ENCODE peak calls at places on chromosomes 16 and 17, in ten cellular contexts. Z, H, V, B, I, O, Q, P, W and X are unnamed samples.

GRCh38 chr16:71537643-71538042 is 11.4 kb downstream of the CHST4 start:
- DNase-seq in Z (no peak), H (peak; percentile 29), V (peak; percentile 66), B (no peak), I (peak; percentile 44), O (peak; percentile 41), Q (no peak), P (no peak), W (no peak), X (peak; percentile 66)

GRCh38 chr16:1908081-1908633 is 10.1 kb downstream of the HS3ST6 start:
- DNase-seq in Z (no peak), H (no peak), V (no peak), B (no peak), I (no peak), O (no peak), Q (no peak), P (no peak), W (no peak), X (no peak)

GRCh38 chr16:86913886-86914285 is 335.5 kb downstream of the FOXL1 start:
- DNase-seq in Z (no peak), H (no peak), V (no peak), B (no peak), I (no peak), O (no peak), Q (no peak), P (no peak), W (no peak), X (no peak)

GRCh38 chr17:71709974-71710373 is 410.8 kb upstream of the SOX9 start:
- DNase-seq in Z (no peak), H (no peak), V (no peak), B (no peak), I (no peak), O (peak; percentile 26), Q (no peak), P (no peak), W (no peak), X (no peak)

GRCh38 chr16:67163903-67164558 is 514 bp upstream of the HSF4 start:
- DNase-seq in Z (no peak), H (no peak), V (no peak), B (no peak), I (no peak), O (no peak), Q (peak; percentile 89), P (no peak), W (peak; percentile 76), X (no peak)

GRCh38 chr17:27570578-27570914 is 60.4 kb upstream of the LGALS9 start:
- DNase-seq in Z (no peak), H (no peak), V (no peak), B (no peak), I (no peak), O (no peak), Q (no peak), P (no peak), W (no peak), X (no peak)

GRCh38 chr16:57265850-57266530 is 18.5 kb downstream of the PLLP start:
- DNase-seq in Z (no peak), H (peak; percentile 93), V (no peak), B (peak; percentile 50), I (no peak), O (no peak), Q (peak; percentile 90), P (no peak), W (peak; percentile 43), X (peak; percentile 72)

GRCh38 chr16:28623172-28623711 is 13.4 kb upstream of the SULT1A1 start:
- DNase-seq in Z (no peak), H (no peak), V (no peak), B (no peak), I (peak; percentile 60), O (no peak), Q (peak; percentile 80), P (no peak), W (peak; percentile 54), X (no peak)

GRCh38 chr17:78359216-78359935 is 501 bp downstream of the SOCS3 start:
- DNase-seq in Z (no peak), H (no peak), V (no peak), B (no peak), I (no peak), O (no peak), Q (peak; percentile 91), P (no peak), W (no peak), X (peak; percentile 69)

GRCh38 chr16:9909072-9909471 is 273.2 kb downstream of the GRIN2A start:
- DNase-seq in Z (no peak), H (no peak), V (no peak), B (no peak), I (no peak), O (no peak), Q (no peak), P (no peak), W (no peak), X (no peak)

GRCh38 chr17:81867952-81868673 is 3.0 kb downstream of the ARHGDIA start:
- DNase-seq in Z (no peak), H (no peak), V (no peak), B (no peak), I (no peak), O (no peak), Q (no peak), P (no peak), W (peak; percentile 44), X (no peak)

DNA sequence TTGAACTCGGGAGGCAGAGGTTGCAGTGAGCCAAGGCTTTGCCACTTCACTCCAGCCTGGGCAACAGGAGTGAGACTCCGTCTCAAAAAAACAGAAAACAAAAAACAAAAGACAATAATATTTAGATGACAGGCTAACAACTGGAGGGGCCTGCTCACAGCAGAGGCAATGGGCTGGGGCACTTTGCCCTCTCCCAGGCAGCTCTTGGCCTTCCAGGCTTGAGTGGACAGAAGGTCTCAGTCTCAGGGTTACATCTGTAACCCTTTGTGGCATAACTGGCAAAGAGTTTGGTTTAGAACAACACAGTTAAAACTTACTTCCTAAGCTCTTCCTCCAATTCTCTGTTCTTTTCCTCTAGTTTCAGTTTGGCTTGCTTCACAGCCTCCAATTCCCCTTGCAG is 114.9 kb downstream of the SPAG9 start:
- DNase-seq in Z (no peak), H (no peak), V (no peak), B (no peak), I (no peak), O (no peak), Q (no peak), P (no peak), W (no peak), X (no peak)
- TF ChIP-seq POLR2A in Z (no peak), H (no peak), V (no peak), B (no peak), I (no peak), O (no peak), Q (no peak), P (no peak), W (no peak), X (no peak)

GRCh38 chr16:31134625-31135534 is 647 bp downstream of the PRSS8 start:
- DNase-seq in Z (no peak), H (peak; percentile 64), V (no peak), B (no peak), I (no peak), O (no peak), Q (peak; percentile 86), P (no peak), W (no peak), X (no peak)
- TF ChIP-seq POLR2A in Z (no peak), H (peak; percentile 54), V (no peak), B (no peak), I (no peak), O (no peak), Q (no peak), P (peak; percentile 39), W (no peak), X (no peak)

DNA sequence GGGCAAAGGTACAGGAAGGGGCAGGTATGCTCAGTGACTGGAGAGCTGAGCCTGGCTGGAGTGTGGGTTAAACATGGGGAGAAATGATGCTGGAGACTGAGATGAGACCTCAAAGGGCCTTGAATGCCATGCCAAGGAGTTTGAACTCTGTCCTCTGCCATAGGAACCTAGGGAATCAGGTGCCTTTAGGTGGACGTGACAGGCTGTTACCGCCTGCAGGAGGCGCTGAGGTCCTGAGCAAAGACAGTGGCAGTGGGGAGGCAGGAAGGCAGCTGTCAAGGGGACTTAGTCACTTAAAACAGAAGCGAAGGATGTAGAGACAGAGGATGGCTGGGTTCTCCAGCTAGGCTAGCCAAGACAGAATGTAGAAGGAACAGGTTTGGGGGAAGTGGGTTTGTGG is 9.1 kb downstream of the PSMB3 start:
- DNase-seq in Z (no peak), H (no peak), V (peak; percentile 54), B (no peak), I (no peak), O (peak; percentile 32), Q (no peak), P (no peak), W (no peak), X (peak; percentile 66)
- TF ChIP-seq POLR2A in Z (no peak), H (no peak), V (no peak), B (no peak), I (no peak), O (no peak), Q (no peak), P (no peak), W (no peak), X (no peak)

GRCh38 chr17:69447726-69448125 is 33.2 kb downstream of the MAP2K6 start:
- DNase-seq in Z (no peak), H (no peak), V (no peak), B (peak; percentile 57), I (no peak), O (no peak), Q (no peak), P (no peak), W (peak; percentile 50), X (no peak)

GRCh38 chr17:69450857-69451410 is 36.4 kb downstream of the MAP2K6 start:
- DNase-seq in Z (no peak), H (no peak), V (no peak), B (no peak), I (no peak), O (no peak), Q (no peak), P (no peak), W (no peak), X (no peak)

GRCh38 chr17:69450131-69450530 is 35.6 kb downstream of the MAP2K6 start:
- DNase-seq in Z (no peak), H (no peak), V (no peak), B (no peak), I (no peak), O (no peak), Q (no peak), P (no peak), W (no peak), X (no peak)

GRCh38 chr17:69451416-69452394 is 37.2 kb downstream of the MAP2K6 start:
- DNase-seq in Z (no peak), H (no peak), V (no peak), B (no peak), I (no peak), O (no peak), Q (no peak), P (no peak), W (no peak), X (no peak)

GRCh38 chr17:69448431-69449102 is 34.1 kb downstream of the MAP2K6 start:
- DNase-seq in Z (no peak), H (no peak), V (no peak), B (peak; percentile 37), I (no peak), O (no peak), Q (no peak), P (no peak), W (peak; percentile 51), X (no peak)
- TF ChIP-seq POLR2A in Z (peak; percentile 11), H (no peak), V (no peak), B (no peak), I (no peak), O (no peak), Q (no peak), P (no peak), W (no peak), X (no peak)